ENCODE peak calls at places on chromosomes 11 and 22, in seven cellular contexts. P is stimulated activated naive CD4-positive, alpha-beta T cell; S is lung; G is stimulated activated CD8-positive, alpha-beta memory T cell treated with anti-CD3 and anti-CD28 coated beads, Interleukin-7, amount 100 ng/mL, for 48 hours; U is CMK; T is stimulated activated CD4-positive, alpha-beta T cell treated with anti-CD3 and anti-CD28 coated beads, Interleukin-12 subunit alpha, Interleukin-12 subunit beta, amount 100 ng/mL, for 48 hours; Z is sciatic nerve. W is an unnamed sample.

GRCh38 chr11:35619030-35619753 is 932 bp downstream of the FJX1 start:
- DNase-seq in P (no peak), S (no peak), G (no peak), U (no peak), T (peak; percentile 16), Z (peak; percentile 61), W (no peak)

GRCh38 chr11:34940026-34940677 is 23.7 kb downstream of the PDHX start:
- DNase-seq in P (no peak), S (no peak), G (no peak), U (no peak), T (no peak), Z (no peak), W (no peak)

GRCh38 chr22:37898441-37899181 is 7.5 kb upstream of the MICALL1 start:
- DNase-seq in P (no peak), S (peak; percentile 41), G (no peak), U (no peak), T (no peak), Z (no peak), W (peak; percentile 60)

GRCh38 chr11:64120951-64121569 is 44.9 kb downstream of the MACROD1 start:
- DNase-seq in P (no peak), S (no peak), G (no peak), U (no peak), T (no peak), Z (no peak), W (no peak)

GRCh38 chr11:57761301-57762234 is at the start of gene CTNND1:
- DNase-seq in P (no peak), S (peak; percentile 88), G (no peak), U (no peak), T (no peak), Z (peak; percentile 88), W (peak; percentile 89)

GRCh38 chr22:47073101-47073500 is 310.7 kb downstream of the TBC1D22A start:
- DNase-seq in P (no peak), S (no peak), G (no peak), U (no peak), T (no peak), Z (no peak), W (no peak)

GRCh38 chr11:1543606-1544263 is 28.3 kb downstream of the DUSP8 start:
- DNase-seq in P (no peak), S (no peak), G (no peak), U (no peak), T (no peak), Z (no peak), W (no peak)

GRCh38 chr11:103842795-103843194 is 193.6 kb upstream of the DDI1 start:
- DNase-seq in P (no peak), S (no peak), G (no peak), U (no peak), T (no peak), Z (no peak), W (no peak)

GRCh38 chr11:117220568-117220967 is 11.3 kb downstream of the PCSK7 start:
- DNase-seq in P (no peak), S (no peak), G (no peak), U (no peak), T (no peak), Z (peak; percentile 72), W (no peak)

GRCh38 chr22:40224702-40225101 is 47.0 kb downstream of the TNRC6B start:
- DNase-seq in P (no peak), S (no peak), G (no peak), U (no peak), T (no peak), Z (no peak), W (no peak)

GRCh38 chr11:12696911-12697581 is 22.8 kb downstream of the TEAD1 start:
- DNase-seq in P (no peak), S (no peak), G (no peak), U (no peak), T (no peak), Z (no peak), W (no peak)

GRCh38 chr11:27312110-27312509 is 50.9 kb downstream of the CCDC34 start:
- DNase-seq in P (no peak), S (no peak), G (no peak), U (no peak), T (no peak), Z (no peak), W (no peak)

GRCh38 chr11:59801981-59802638 is 8.5 kb downstream of the MRPL16 start:
- DNase-seq in P (no peak), S (no peak), G (no peak), U (no peak), T (no peak), Z (no peak), W (no peak)